ENCODE peak calls at places on chromosomes 12 and 14, in seven cellular contexts. One of them, this sample, is unnamed.

GRCh38 chr12:108194585-108194984 is 65.5 kb downstream of the WSCD2 start:
- DNase-seq in cardiac muscle cell: no peak
- DNase-seq in neural progenitor cell: peak
- DNase-seq in uterus: no peak
- DNase-seq in stomach: no peak
- DNase-seq in psoas muscle: no peak
- DNase-seq in foreskin fibroblast: no peak
- DNase-seq in this sample: no peak

GRCh38 chr14:99043756-99044155 is 228.2 kb downstream of the BCL11B start:
- DNase-seq in cardiac muscle cell: no peak
- DNase-seq in neural progenitor cell: no peak
- DNase-seq in uterus: no peak
- DNase-seq in stomach: no peak
- DNase-seq in psoas muscle: no peak
- DNase-seq in foreskin fibroblast: no peak
- DNase-seq in this sample: no peak

GRCh38 chr14:64826845-64827244 is 52.9 kb downstream of the SPTB start:
- DNase-seq in cardiac muscle cell: peak
- DNase-seq in neural progenitor cell: no peak
- DNase-seq in uterus: no peak
- DNase-seq in stomach: no peak
- DNase-seq in psoas muscle: peak
- DNase-seq in foreskin fibroblast: no peak
- DNase-seq in this sample: no peak

GRCh38 chr12:62294378-62294777 is 34.2 kb downstream of the USP15 start:
- DNase-seq in cardiac muscle cell: no peak
- DNase-seq in neural progenitor cell: no peak
- DNase-seq in uterus: no peak
- DNase-seq in stomach: no peak
- DNase-seq in psoas muscle: no peak
- DNase-seq in foreskin fibroblast: no peak
- DNase-seq in this sample: no peak

GRCh38 chr12:7265251-7265650 is 38.6 kb upstream of the ACSM4 start:
- DNase-seq in cardiac muscle cell: no peak
- DNase-seq in neural progenitor cell: no peak
- DNase-seq in uterus: no peak
- DNase-seq in stomach: no peak
- DNase-seq in psoas muscle: no peak
- DNase-seq in foreskin fibroblast: no peak
- DNase-seq in this sample: no peak

GRCh38 chr12:6306151-6306550 is 4.3 kb upstream of the PLEKHG6 start:
- DNase-seq in cardiac muscle cell: no peak
- DNase-seq in neural progenitor cell: no peak
- DNase-seq in uterus: no peak
- DNase-seq in stomach: no peak
- DNase-seq in psoas muscle: no peak
- DNase-seq in foreskin fibroblast: no peak
- DNase-seq in this sample: no peak

GRCh38 chr12:107405436-107405835 is 280.2 kb upstream of the PWP1 start:
- DNase-seq in cardiac muscle cell: no peak
- DNase-seq in neural progenitor cell: no peak
- DNase-seq in uterus: no peak
- DNase-seq in stomach: no peak
- DNase-seq in psoas muscle: peak
- DNase-seq in foreskin fibroblast: no peak
- DNase-seq in this sample: no peak

GRCh38 chr12:164207-164606 is 49.8 kb downstream of the SLC6A12 start:
- DNase-seq in cardiac muscle cell: no peak
- DNase-seq in neural progenitor cell: peak
- DNase-seq in uterus: no peak
- DNase-seq in stomach: no peak
- DNase-seq in psoas muscle: no peak
- DNase-seq in foreskin fibroblast: no peak
- DNase-seq in this sample: no peak

GRCh38 chr14:24426912-24427536 is 2.4 kb downstream of the CBLN3 start:
- DNase-seq in cardiac muscle cell: no peak
- DNase-seq in neural progenitor cell: no peak
- DNase-seq in uterus: peak
- DNase-seq in stomach: peak
- DNase-seq in psoas muscle: no peak
- DNase-seq in foreskin fibroblast: no peak
- DNase-seq in this sample: no peak

GRCh38 chr12:80189241-80189640 is 89.9 kb downstream of the OTOGL start:
- DNase-seq in cardiac muscle cell: peak
- DNase-seq in neural progenitor cell: no peak
- DNase-seq in uterus: no peak
- DNase-seq in stomach: no peak
- DNase-seq in psoas muscle: no peak
- DNase-seq in foreskin fibroblast: peak
- DNase-seq in this sample: peak

GRCh38 chr14:72644758-72645489 is 249.0 kb downstream of the DPF3 start:
- DNase-seq in cardiac muscle cell: no peak
- DNase-seq in neural progenitor cell: no peak
- DNase-seq in uterus: no peak
- DNase-seq in stomach: no peak
- DNase-seq in psoas muscle: no peak
- DNase-seq in foreskin fibroblast: no peak
- DNase-seq in this sample: no peak

GRCh38 chr12:13573698-13574321 is 377.3 kb downstream of the EMP1 start:
- DNase-seq in cardiac muscle cell: peak
- DNase-seq in neural progenitor cell: no peak
- DNase-seq in uterus: no peak
- DNase-seq in stomach: no peak
- DNase-seq in psoas muscle: no peak
- DNase-seq in foreskin fibroblast: peak
- DNase-seq in this sample: peak

GRCh38 chr14:102507891-102508312 is 1.7 kb downstream of the ANKRD9 start:
- DNase-seq in cardiac muscle cell: no peak
- DNase-seq in neural progenitor cell: no peak
- DNase-seq in uterus: no peak
- DNase-seq in stomach: no peak
- DNase-seq in psoas muscle: no peak
- DNase-seq in foreskin fibroblast: no peak
- DNase-seq in this sample: no peak

GRCh38 chr12:52692253-52692652 is 11.1 kb downstream of the KRT77 start:
- DNase-seq in cardiac muscle cell: no peak
- DNase-seq in neural progenitor cell: peak
- DNase-seq in uterus: no peak
- DNase-seq in stomach: no peak
- DNase-seq in psoas muscle: no peak
- DNase-seq in foreskin fibroblast: no peak
- DNase-seq in this sample: no peak

GRCh38 chr14:21382095-21382494 is 1.7 kb downstream of the SUPT16H start:
- DNase-seq in cardiac muscle cell: no peak
- DNase-seq in neural progenitor cell: no peak
- DNase-seq in uterus: no peak
- DNase-seq in stomach: no peak
- DNase-seq in psoas muscle: no peak
- DNase-seq in foreskin fibroblast: no peak
- DNase-seq in this sample: no peak

GRCh38 chr12:22312336-22312735 is 22.2 kb downstream of the ST8SIA1 start:
- DNase-seq in cardiac muscle cell: peak
- DNase-seq in neural progenitor cell: peak
- DNase-seq in uterus: no peak
- DNase-seq in stomach: no peak
- DNase-seq in psoas muscle: no peak
- DNase-seq in foreskin fibroblast: peak
- DNase-seq in this sample: peak

GRCh38 chr12:123540899-123541662 is 7.6 kb upstream of the RILPL1 start:
- DNase-seq in cardiac muscle cell: no peak
- DNase-seq in neural progenitor cell: no peak
- DNase-seq in uterus: no peak
- DNase-seq in stomach: no peak
- DNase-seq in psoas muscle: no peak
- DNase-seq in foreskin fibroblast: no peak
- DNase-seq in this sample: no peak

GRCh38 chr12:123431951-123432886 is 4.3 kb downstream of the RILPL2 start:
- DNase-seq in cardiac muscle cell: no peak
- DNase-seq in neural progenitor cell: no peak
- DNase-seq in uterus: no peak
- DNase-seq in stomach: peak
- DNase-seq in psoas muscle: no peak
- DNase-seq in foreskin fibroblast: no peak
- DNase-seq in this sample: no peak

GRCh38 chr14:58987601-58988000 is 200.9 kb upstream of the DAAM1 start:
- DNase-seq in cardiac muscle cell: no peak
- DNase-seq in neural progenitor cell: no peak
- DNase-seq in uterus: no peak
- DNase-seq in stomach: no peak
- DNase-seq in psoas muscle: no peak
- DNase-seq in foreskin fibroblast: no peak
- DNase-seq in this sample: no peak

GRCh38 chr12:56749853-56750252 is 2.3 kb downstream of the PRIM1 start:
- DNase-seq in cardiac muscle cell: no peak
- DNase-seq in neural progenitor cell: no peak
- DNase-seq in uterus: no peak
- DNase-seq in stomach: no peak
- DNase-seq in psoas muscle: no peak
- DNase-seq in foreskin fibroblast: no peak
- DNase-seq in this sample: no peak

DNA sequence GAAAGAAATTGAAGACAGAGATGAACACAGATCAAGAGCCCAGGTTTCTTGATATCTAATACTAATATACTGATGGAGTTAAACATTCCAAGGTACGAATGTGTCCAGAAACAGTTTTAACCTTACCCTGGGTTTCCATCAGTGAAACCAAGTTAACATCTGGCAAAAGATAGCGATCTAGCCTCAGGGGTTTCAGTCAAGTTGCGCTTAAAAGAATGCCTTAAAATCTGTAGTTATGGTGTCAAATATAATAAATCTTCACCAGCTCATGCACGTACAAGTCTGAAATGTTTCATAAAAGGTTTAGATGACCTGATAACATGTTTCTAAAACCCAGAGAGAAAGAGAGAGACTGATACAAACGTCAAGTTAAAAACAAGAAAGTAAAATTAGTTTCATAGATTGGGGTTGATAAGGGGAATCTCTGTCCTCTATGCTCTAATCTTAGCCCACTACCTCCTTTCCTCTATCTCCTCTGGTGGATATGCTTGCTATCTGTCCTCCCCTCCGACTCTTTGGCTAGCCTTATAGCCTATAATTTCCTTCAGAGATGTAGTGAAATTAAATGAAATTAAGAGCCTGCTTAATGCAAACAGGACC is 18.6 kb upstream of the FOS start:
- DNase-seq in cardiac muscle cell: no peak
- DNase-seq in neural progenitor cell: no peak
- DNase-seq in uterus: no peak
- DNase-seq in stomach: no peak
- DNase-seq in psoas muscle: no peak
- DNase-seq in foreskin fibroblast: no peak
- DNase-seq in this sample: no peak
- H3K4me3 ChIP-seq in cardiac muscle cell: no peak
- H3K4me3 ChIP-seq in neural progenitor cell: peak
- H3K4me3 ChIP-seq in uterus: no peak
- H3K4me3 ChIP-seq in stomach: no peak
- H3K4me3 ChIP-seq in psoas muscle: no peak
- H3K4me3 ChIP-seq in foreskin fibroblast: no peak
- H3K4me3 ChIP-seq in this sample: no peak

DNA sequence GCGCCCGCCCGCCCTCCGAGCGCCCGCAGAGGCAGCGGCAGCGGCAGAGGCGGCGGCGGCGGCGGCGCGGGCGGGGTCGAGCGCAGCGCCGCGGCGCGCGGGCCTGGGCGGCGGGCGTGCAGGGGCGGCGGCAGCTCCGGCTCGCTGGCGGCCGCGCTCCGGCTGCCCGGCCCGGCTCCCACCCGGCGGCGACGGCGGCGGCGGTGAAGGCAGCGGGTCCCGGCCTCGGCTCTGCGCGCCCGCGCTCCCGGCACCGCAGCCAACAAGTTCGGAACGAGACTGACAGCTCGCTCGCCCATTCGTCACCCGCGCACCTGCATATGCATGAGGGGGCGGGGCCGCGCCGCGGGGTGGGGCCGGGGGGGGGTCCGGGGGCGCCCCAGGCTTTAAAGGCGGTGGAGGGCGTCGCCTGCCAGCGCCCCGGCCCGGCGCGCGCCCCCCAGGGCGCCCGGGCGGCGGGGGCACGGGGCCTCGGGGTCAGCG is at the start of gene JAG2:
- DNase-seq in cardiac muscle cell: peak
- DNase-seq in neural progenitor cell: peak
- DNase-seq in uterus: no peak
- DNase-seq in stomach: peak
- DNase-seq in psoas muscle: peak
- DNase-seq in foreskin fibroblast: peak
- DNase-seq in this sample: no peak
- H3K4me3 ChIP-seq in cardiac muscle cell: peak
- H3K4me3 ChIP-seq in neural progenitor cell: peak
- H3K4me3 ChIP-seq in uterus: peak
- H3K4me3 ChIP-seq in stomach: peak
- H3K4me3 ChIP-seq in psoas muscle: peak
- H3K4me3 ChIP-seq in foreskin fibroblast: no peak
- H3K4me3 ChIP-seq in this sample: peak

GRCh38 chr12:8779281-8779680 is 43.1 kb upstream of the A2ML1 start:
- DNase-seq in cardiac muscle cell: no peak
- DNase-seq in neural progenitor cell: no peak
- DNase-seq in uterus: no peak
- DNase-seq in stomach: no peak
- DNase-seq in psoas muscle: no peak
- DNase-seq in foreskin fibroblast: no peak
- DNase-seq in this sample: no peak

GRCh38 chr12:8770499-8770898 is 51.9 kb upstream of the A2ML1 start:
- DNase-seq in cardiac muscle cell: no peak
- DNase-seq in neural progenitor cell: no peak
- DNase-seq in uterus: no peak
- DNase-seq in stomach: no peak
- DNase-seq in psoas muscle: no peak
- DNase-seq in foreskin fibroblast: no peak
- DNase-seq in this sample: no peak

GRCh38 chr12:8771072-8771471 is 51.3 kb upstream of the A2ML1 start:
- DNase-seq in cardiac muscle cell: no peak
- DNase-seq in neural progenitor cell: peak
- DNase-seq in uterus: no peak
- DNase-seq in stomach: no peak
- DNase-seq in psoas muscle: no peak
- DNase-seq in foreskin fibroblast: no peak
- DNase-seq in this sample: no peak

DNA sequence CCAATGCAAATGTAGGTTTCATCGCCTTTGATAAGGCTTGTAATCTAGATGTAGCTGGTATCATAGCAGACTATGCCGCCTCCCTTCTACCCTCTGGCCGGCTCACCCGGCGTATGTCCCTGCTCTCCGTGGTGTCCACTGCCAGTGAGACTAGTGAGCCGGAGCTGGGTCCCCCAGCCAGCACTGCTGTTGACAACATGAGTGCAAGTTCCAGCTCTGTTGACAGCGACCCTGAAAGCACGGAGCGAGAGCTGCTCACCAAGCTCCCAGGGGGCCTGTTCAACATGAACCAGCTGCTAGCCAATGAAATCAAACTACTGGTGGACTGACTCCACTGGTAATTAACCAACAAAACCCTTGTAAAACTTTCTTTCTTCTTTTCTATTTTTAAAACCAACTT is 49.0 kb upstream of the A2ML1 start:
- DNase-seq in cardiac muscle cell: no peak
- DNase-seq in neural progenitor cell: no peak
- DNase-seq in uterus: no peak
- DNase-seq in stomach: no peak
- DNase-seq in psoas muscle: no peak
- DNase-seq in foreskin fibroblast: no peak
- DNase-seq in this sample: no peak
- H3K4me3 ChIP-seq in cardiac muscle cell: no peak
- H3K4me3 ChIP-seq in neural progenitor cell: no peak
- H3K4me3 ChIP-seq in uterus: no peak
- H3K4me3 ChIP-seq in stomach: no peak
- H3K4me3 ChIP-seq in psoas muscle: no peak
- H3K4me3 ChIP-seq in foreskin fibroblast: no peak
- H3K4me3 ChIP-seq in this sample: no peak

GRCh38 chr12:89333564-89334252 is 18.6 kb downstream of the DUSP6 start:
- DNase-seq in cardiac muscle cell: no peak
- DNase-seq in neural progenitor cell: peak
- DNase-seq in uterus: no peak
- DNase-seq in stomach: no peak
- DNase-seq in psoas muscle: no peak
- DNase-seq in foreskin fibroblast: no peak
- DNase-seq in this sample: no peak
- H3K4me3 ChIP-seq in cardiac muscle cell: no peak
- H3K4me3 ChIP-seq in neural progenitor cell: no peak
- H3K4me3 ChIP-seq in uterus: no peak
- H3K4me3 ChIP-seq in stomach: no peak
- H3K4me3 ChIP-seq in psoas muscle: no peak
- H3K4me3 ChIP-seq in foreskin fibroblast: no peak
- H3K4me3 ChIP-seq in this sample: no peak